ENCODE peak calls at places on chromosome 6, in ten cellular contexts. Q is SK-N-SH, M is A549, D is ovary, P is tibial nerve, K is transverse colon, R is K562, Z is stomach, S is sigmoid colon, J is HepG2. O is an unnamed sample.
A peak's percentile ranks its signal among the peaks of the same experiment; 100 is the strongest.

GRCh38 chr6:133040025-133040838 is 200.9 kb upstream of the EYA4 start:
- DNase-seq in D (no peak), S (no peak), Z (no peak), P (no peak), J (peak; percentile 54), Q (peak; percentile 21), M (peak; percentile 34), K (no peak), R (no peak), O (no peak)

GRCh38 chr6:90463874-90464273 is 123.0 kb downstream of the MAP3K7 start:
- DNase-seq in K (no peak), S (no peak), P (no peak), R (no peak), D (no peak), M (no peak), Q (no peak), J (no peak), Z (no peak), O (no peak)

GRCh38 chr6:109701774-109702173 is 10.7 kb downstream of the FIG4 start:
- DNase-seq in D (no peak), S (no peak), J (no peak), Q (no peak), M (no peak), Z (no peak), P (no peak), R (no peak), K (no peak), O (no peak)

GRCh38 chr6:156564128-156564806 is 212.9 kb upstream of the ARID1B start:
- DNase-seq in R (peak; percentile 90), D (peak; percentile 76), M (peak; percentile 50), Z (peak; percentile 87), J (peak; percentile 52), S (peak; percentile 90), K (peak; percentile 86), P (peak; percentile 73), Q (peak; percentile 84), O (peak; percentile 88)

GRCh38 chr6:41200296-41200900 is 551 bp downstream of the TREML2 start:
- DNase-seq in P (no peak), K (peak; percentile 29), M (no peak), D (no peak), R (no peak), Z (peak; percentile 34), J (no peak), Q (no peak), S (no peak), O (peak; percentile 77)

GRCh38 chr6:128725271-128726233 is 157.4 kb upstream of the LAMA2 start:
- DNase-seq in M (peak; percentile 13), P (no peak), S (no peak), Z (no peak), R (peak; percentile 14), D (peak; percentile 23), Q (peak; percentile 5), J (peak; percentile 39), K (peak; percentile 11), O (no peak)

GRCh38 chr6:157613011-157613522 is 210.0 kb upstream of the SNX9 start:
- DNase-seq in D (no peak), R (peak; percentile 61), Q (no peak), S (no peak), P (no peak), M (peak; percentile 73), J (peak; percentile 63), Z (no peak), K (no peak), O (no peak)

GRCh38 chr6:76707630-76708029 is 635.2 kb upstream of the IMPG1 start:
- DNase-seq in P (no peak), J (no peak), Z (no peak), R (no peak), D (no peak), M (no peak), S (no peak), K (no peak), Q (no peak), O (no peak)

GRCh38 chr6:106757267-106757666 is 127.9 kb downstream of the QRSL1 start:
- DNase-seq in Z (no peak), M (peak; percentile 20), K (no peak), J (peak; percentile 14), D (no peak), S (no peak), R (no peak), Q (no peak), P (no peak), O (no peak)

GRCh38 chr6:28258877-28259777 is at the start of gene NKAPL:
- DNase-seq in J (no peak), R (no peak), M (no peak), P (peak; percentile 33), Q (no peak), Z (peak; percentile 65), S (peak; percentile 93), D (peak; percentile 80), K (peak; percentile 66), O (peak; percentile 58)

GRCh38 chr6:8860671-8861070 is 425.3 kb upstream of the SLC35B3 start:
- DNase-seq in M (no peak), S (no peak), Z (no peak), D (no peak), R (no peak), P (no peak), K (no peak), Q (no peak), J (no peak), O (no peak)

GRCh38 chr6:37477656-37478435 is 21.8 kb downstream of the CCDC167 start:
- DNase-seq in D (no peak), Z (no peak), R (no peak), Q (no peak), J (no peak), S (no peak), M (no peak), P (no peak), K (no peak), O (no peak)

GRCh38 chr6:27617700-27618689 is 145.1 kb upstream of the ZNF184 start:
- DNase-seq in R (peak; percentile 73), Z (no peak), K (no peak), M (peak; percentile 78), D (no peak), S (no peak), J (no peak), P (no peak), Q (no peak), O (no peak)

GRCh38 chr6:158991017-158991723 is 8.8 kb downstream of the RSPH3 start:
- DNase-seq in R (no peak), M (no peak), P (no peak), J (no peak), Z (no peak), Q (no peak), K (no peak), D (no peak), S (no peak), O (no peak)

GRCh38 chr6:140554421-140554820 is 1180.0 kb upstream of the CITED2 start:
- DNase-seq in K (no peak), R (no peak), Z (no peak), S (no peak), D (no peak), Q (no peak), P (no peak), J (no peak), M (no peak), O (no peak)

DNA sequence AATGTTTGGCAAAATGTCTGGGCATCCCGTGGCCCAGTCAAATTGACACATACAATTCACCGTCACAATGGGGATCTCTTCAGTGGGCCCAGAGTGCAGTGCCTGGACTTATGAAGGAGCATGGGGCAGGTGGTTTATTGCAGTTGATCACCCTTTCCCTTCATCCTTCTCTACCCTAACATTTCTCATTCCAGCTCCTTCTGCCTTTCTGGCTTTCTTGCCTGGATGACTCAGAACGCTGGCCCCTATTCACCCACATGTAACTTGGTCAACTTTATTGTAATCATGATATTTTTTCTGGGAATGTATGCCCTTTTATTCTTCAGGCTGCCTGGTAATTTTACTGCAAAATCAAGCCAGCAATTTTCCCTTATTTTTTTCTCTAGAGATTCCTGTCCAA is 179.9 kb upstream of the DTNBP1 start:
- DNase-seq in K (no peak), Q (no peak), D (peak; percentile 10), M (no peak), J (no peak), Z (no peak), R (no peak), S (no peak), P (no peak), O (no peak)
- H3K4me1 ChIP-seq in K (no peaks in the 10 kb centered on the region), Q (no peaks in the 10 kb centered on the region), D (peaks cover 13% of the 10 kb centered on the region), M (no peaks in the 10 kb centered on the region), J (no peaks in the 10 kb centered on the region), Z (no peaks in the 10 kb centered on the region), R (no peaks in the 10 kb centered on the region), S (no peaks in the 10 kb centered on the region), P (no peaks in the 10 kb centered on the region), O (peaks cover 7% of the 10 kb centered on the region)

DNA sequence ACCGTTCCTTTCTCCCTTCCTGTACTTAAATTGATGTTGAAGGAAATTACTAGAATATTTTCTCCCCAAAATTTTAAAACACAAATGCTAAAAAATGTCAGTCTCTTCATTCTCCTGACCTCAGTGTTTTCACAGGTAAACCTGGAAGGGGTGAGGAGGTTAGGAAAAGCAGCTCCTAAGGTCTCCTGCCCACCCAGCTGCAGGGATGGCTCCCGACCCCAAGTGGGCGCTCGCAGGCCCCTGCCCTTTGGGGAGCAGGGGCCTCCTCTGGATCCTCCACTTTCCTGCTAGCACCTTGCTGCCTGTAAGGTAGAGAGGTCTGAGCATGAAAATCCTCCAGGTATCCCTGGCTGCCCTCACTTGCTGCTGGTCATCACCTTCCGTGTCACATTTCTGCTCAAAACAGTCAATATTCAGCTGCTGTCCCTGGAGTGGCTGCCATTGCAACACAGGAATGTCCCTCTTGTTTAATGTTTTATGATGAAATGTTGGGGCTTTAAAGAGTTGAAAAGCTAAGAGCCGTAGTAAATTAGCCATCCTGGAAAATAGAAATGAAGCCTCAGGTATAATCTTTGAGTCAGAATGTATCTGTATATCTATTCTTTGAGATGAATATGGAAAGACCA is 10.9 kb upstream of the HSP90AB1 start:
- DNase-seq in S (no peak), Z (no peak), R (no peak), P (no peak), J (peak; percentile 55), D (no peak), Q (no peak), M (no peak), K (no peak), O (peak; percentile 29)
- TF ChIP-seq CTCF in S (no peak), Z (no peak), R (peak; percentile 22), P (no peak), J (peak; percentile 24), D (no peak), Q (no peak), M (no peak), K (no peak), O (no peak)

GRCh38 chr6:14224359-14225103 is 107.0 kb downstream of the CD83 start:
- DNase-seq in M (no peak), R (no peak), D (no peak), S (no peak), Q (no peak), P (no peak), J (no peak), Z (no peak), K (no peak), O (no peak)
- TF ChIP-seq EP300 in M (no peak), R (no peak), D (no peak), S (no peak), Q (no peak), P (no peak), J (no peak), Z (no peak), K (no peak), O (no peak)

DNA sequence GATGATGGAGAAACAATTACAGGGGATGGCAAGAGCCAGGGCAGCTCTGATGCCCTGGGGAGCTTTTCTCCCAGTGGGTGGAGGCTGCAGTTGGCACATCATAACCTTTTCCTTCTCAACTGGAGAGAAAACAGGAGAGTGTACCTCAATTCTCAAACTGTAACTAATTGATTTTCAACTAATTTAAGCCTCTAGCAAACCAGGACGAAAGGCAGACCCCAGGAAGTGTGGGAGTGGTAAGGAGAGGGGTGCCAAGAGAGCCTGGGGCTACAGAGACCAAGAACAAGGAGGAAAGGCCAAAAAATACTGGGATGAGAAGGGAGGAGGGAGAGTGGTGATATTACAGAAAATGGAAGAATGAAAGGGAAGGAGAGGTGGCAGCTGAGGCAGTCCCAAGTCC is 5.7 kb downstream of the BMP5 start:
- DNase-seq in Q (peak; percentile 0), Z (no peak), D (no peak), R (no peak), S (no peak), M (no peak), K (no peak), J (no peak), P (no peak), O (no peak)
- H3K4me1 ChIP-seq in Q (no peaks in the 10 kb centered on the region), Z (no peaks in the 10 kb centered on the region), D (no peaks in the 10 kb centered on the region), R (no peaks in the 10 kb centered on the region), S (peaks cover 12% of the 10 kb centered on the region), M (peaks cover 20% of the 10 kb centered on the region), K (no peaks in the 10 kb centered on the region), J (no peaks in the 10 kb centered on the region), P (no peaks in the 10 kb centered on the region), O (no peaks in the 10 kb centered on the region)

O was measured in upper lobe of left lung.